ENCODE peak calls at places on chromosome 5, in seven cellular contexts. M is epithelial cell of proximal tubule, J is GM13977, V is IMR-90, F is osteocyte, G is heart left ventricle, K is right lobe of liver. W is an unnamed sample.

GRCh38 chr5:119304439-119304838 is 51.4 kb upstream of the TNFAIP8 start:
- DNase-seq in K (no peak), M (no peak), G (no peak), J (no peak), V (peak; percentile 58), F (no peak), W (no peak)

GRCh38 chr5:56534102-56534501 is 281.2 kb upstream of the MAP3K1 start:
- DNase-seq in G (no peak), K (no peak), F (no peak), M (peak; percentile 88), J (no peak), V (no peak), W (no peak)

GRCh38 chr5:179234563-179235135 is 110.6 kb downstream of the ADAMTS2 start:
- DNase-seq in V (no peak), M (no peak), J (no peak), K (peak; percentile 41), F (peak; percentile 81), G (no peak), W (no peak)

GRCh38 chr5:102536323-102536928 is 37.6 kb upstream of the SLCO6A1 start:
- DNase-seq in V (peak; percentile 22), F (no peak), G (no peak), K (no peak), M (no peak), J (no peak), W (no peak)

GRCh38 chr5:143601357-143601756 is 197.9 kb upstream of the NR3C1 start:
- DNase-seq in J (no peak), V (no peak), K (no peak), F (no peak), G (no peak), M (no peak), W (no peak)

GRCh38 chr5:27702339-27702820 is 664.0 kb upstream of the CDH9 start:
- DNase-seq in M (peak; percentile 35), J (no peak), G (no peak), V (no peak), F (no peak), K (no peak), W (no peak)

GRCh38 chr5:139900546-139901250 is 105.1 kb downstream of the PSD2 start:
- DNase-seq in J (no peak), F (no peak), M (no peak), V (no peak), K (peak; percentile 10), G (no peak), W (no peak)

GRCh38 chr5:37704406-37704805 is 135.4 kb downstream of the GDNF start:
- DNase-seq in G (no peak), V (no peak), M (no peak), F (no peak), K (no peak), J (no peak), W (no peak)

GRCh38 chr5:4196744-4197646 is 601.4 kb downstream of the IRX1 start:
- DNase-seq in G (no peak), J (no peak), V (no peak), F (no peak), M (no peak), K (no peak), W (no peak)

GRCh38 chr5:6115866-6116265 is 262.5 kb downstream of the MED10 start:
- DNase-seq in G (no peak), J (no peak), F (peak; percentile 5), K (no peak), M (no peak), V (no peak), W (no peak)

GRCh38 chr5:135553688-135554462 is 18.1 kb upstream of the NEUROG1 start:
- DNase-seq in K (no peak), G (no peak), F (no peak), J (no peak), V (peak; percentile 7), M (no peak), W (no peak)
- TF ChIP-seq CTCF in K (peak; percentile 22), G (no peak), F (peak; percentile 44), J (peak; percentile 8), V (peak; percentile 38), M (peak; percentile 82), W (no peak)

GRCh38 chr5:75265731-75266130 is 29.1 kb upstream of the ANKRD31 start:
- DNase-seq in V (peak; percentile 53), F (no peak), M (peak; percentile 32), J (peak; percentile 39), G (no peak), K (no peak), W (no peak)
- TF ChIP-seq CTCF in V (peak; percentile 71), F (peak; percentile 62), M (peak; percentile 83), J (peak; percentile 43), G (peak; percentile 28), K (peak; percentile 53), W (peak; percentile 3)

DNA sequence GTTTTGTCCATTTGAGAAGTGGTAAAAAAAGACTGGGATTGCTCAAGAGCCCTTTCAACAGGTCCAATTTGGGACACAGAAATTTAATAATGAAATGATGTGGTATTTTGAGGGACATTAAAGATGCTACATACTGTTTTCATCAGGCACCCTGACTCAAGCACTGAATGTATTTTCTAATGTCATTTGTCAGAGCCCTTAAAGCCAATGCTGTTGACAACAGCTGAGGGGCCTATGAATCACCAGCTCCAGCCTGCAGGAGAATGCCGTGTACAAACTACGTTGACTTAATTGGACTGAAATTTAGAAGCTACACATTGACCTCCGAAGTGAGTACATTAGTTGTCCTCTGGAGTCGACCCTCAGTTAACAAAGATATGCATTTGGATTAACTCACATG is 147.4 kb upstream of the PIK3R1 start:
- DNase-seq in M (no peak), F (no peak), K (no peak), G (no peak), V (peak; percentile 17), J (no peak), W (no peak)
- TF ChIP-seq CTCF in M (no peak), F (no peak), K (no peak), G (no peak), V (no peak), J (no peak), W (no peak)

GRCh38 chr5:172141949-172142319 is 46.1 kb downstream of the STK10 start:
- DNase-seq in K (no peak), V (no peak), G (no peak), M (no peak), J (no peak), F (no peak), W (no peak)

GRCh38 chr5:172140866-172141265 is 47.2 kb downstream of the STK10 start:
- DNase-seq in K (no peak), V (no peak), J (no peak), M (no peak), G (no peak), F (no peak), W (no peak)

GRCh38 chr5:172137046-172137445 is 51.0 kb downstream of the STK10 start:
- DNase-seq in K (no peak), M (no peak), G (no peak), V (no peak), J (no peak), F (no peak), W (no peak)

GRCh38 chr5:172142709-172143215 is 45.3 kb downstream of the STK10 start:
- DNase-seq in J (no peak), F (no peak), V (peak; percentile 55), M (no peak), K (no peak), G (no peak), W (no peak)

GRCh38 chr5:172140120-172140519 is 47.9 kb downstream of the STK10 start:
- DNase-seq in F (no peak), J (no peak), K (no peak), V (no peak), G (no peak), M (no peak), W (no peak)
- TF ChIP-seq CTCF in F (no peak), J (no peak), K (no peak), V (no peak), G (no peak), M (no peak), W (no peak)

GRCh38 chr5:151648089-151648488 is 38.6 kb downstream of the SPARC start:
- DNase-seq in F (no peak), M (no peak), K (no peak), G (no peak), V (no peak), J (no peak), W (no peak)

GRCh38 chr5:151646334-151646733 is 40.4 kb downstream of the SPARC start:
- DNase-seq in K (no peak), G (no peak), J (no peak), M (no peak), F (no peak), V (no peak), W (no peak)

GRCh38 chr5:151651997-151652645 is 34.6 kb downstream of the SPARC start:
- DNase-seq in V (peak; percentile 75), J (peak; percentile 77), K (peak; percentile 76), G (peak; percentile 74), M (no peak), F (peak; percentile 92), W (peak; percentile 80)

GRCh38 chr5:151647320-151647861 is 39.3 kb downstream of the SPARC start:
- DNase-seq in J (no peak), V (no peak), F (no peak), M (no peak), K (no peak), G (no peak), W (no peak)

GRCh38 chr5:151648988-151649387 is 37.7 kb downstream of the SPARC start:
- DNase-seq in V (no peak), F (no peak), G (no peak), J (no peak), M (no peak), K (no peak), W (no peak)
- TF ChIP-seq CTCF in V (no peak), F (no peak), G (no peak), J (no peak), M (no peak), K (no peak), W (no peak)

GRCh38 chr5:1796371-1797108 is 3.1 kb downstream of the MRPL36 start:
- DNase-seq in V (no peak), J (no peak), F (no peak), K (peak; percentile 37), G (no peak), M (no peak), W (no peak)
- TF ChIP-seq CTCF in V (no peak), J (no peak), F (no peak), K (no peak), G (no peak), M (no peak), W (no peak)